ENCODE peak calls at places on chromosomes 1 and 21, in eight cellular contexts. N, A, Z, W, K, P, G and V are unnamed samples.

GRCh38 chr1:88701275-88701674 is 17.2 kb downstream of the PKN2 start:
- DNase-seq in N (no peak), A (no peak), Z (peak; percentile 20), W (no peak), K (no peak), P (no peak), G (no peak), V (peak; percentile 74)

GRCh38 chr1:24641646-24642151 is 1.4 kb upstream of the SRRM1 start:
- DNase-seq in N (peak; percentile 41), A (peak; percentile 10), Z (peak; percentile 45), W (no peak), K (peak; percentile 37), P (no peak), G (no peak), V (peak; percentile 73)

GRCh38 chr1:4306559-4307467 is 347.6 kb upstream of the AJAP1 start:
- DNase-seq in N (no peak), A (no peak), Z (no peak), W (no peak), K (no peak), P (no peak), G (no peak), V (no peak)

GRCh38 chr21:45556302-45556644 is 14.0 kb upstream of the SLC19A1 start:
- DNase-seq in N (no peak), A (no peak), Z (no peak), W (no peak), K (no peak), P (no peak), G (no peak), V (no peak)

GRCh38 chr1:236742421-236743160 is 52.5 kb upstream of the MTR start:
- DNase-seq in N (no peak), A (no peak), Z (no peak), W (no peak), K (no peak), P (no peak), G (no peak), V (no peak)

GRCh38 chr1:70441392-70442035 is 30.4 kb downstream of the CTH start:
- DNase-seq in N (no peak), A (no peak), Z (no peak), W (no peak), K (no peak), P (no peak), G (no peak), V (no peak)

GRCh38 chr1:40232444-40232843 is 15.3 kb upstream of the TMCO2 start:
- DNase-seq in N (no peak), A (no peak), Z (peak; percentile 97), W (peak; percentile 97), K (peak; percentile 20), P (no peak), G (no peak), V (peak; percentile 85)

GRCh38 chr21:38960251-38960650 is 154.5 kb downstream of the ETS2 start:
- DNase-seq in N (no peak), A (no peak), Z (no peak), W (no peak), K (no peak), P (no peak), G (no peak), V (no peak)

GRCh38 chr1:234408757-234409156 is 35.5 kb downstream of the COA6 start:
- DNase-seq in N (no peak), A (no peak), Z (no peak), W (no peak), K (no peak), P (no peak), G (no peak), V (no peak)

GRCh38 chr1:234412830-234413229 is 39.6 kb downstream of the COA6 start:
- DNase-seq in N (no peak), A (no peak), Z (no peak), W (no peak), K (no peak), P (no peak), G (no peak), V (peak; percentile 23)

GRCh38 chr1:234405676-234406075 is 32.4 kb downstream of the COA6 start:
- DNase-seq in N (no peak), A (no peak), Z (no peak), W (no peak), K (no peak), P (no peak), G (no peak), V (no peak)

GRCh38 chr1:234406871-234407270 is 33.6 kb downstream of the COA6 start:
- DNase-seq in N (no peak), A (no peak), Z (no peak), W (no peak), K (no peak), P (no peak), G (no peak), V (no peak)

GRCh38 chr1:234409328-234409727 is 36.1 kb downstream of the COA6 start:
- DNase-seq in N (no peak), A (no peak), Z (no peak), W (no peak), K (peak; percentile 27), P (no peak), G (no peak), V (no peak)
- H3K4me1 ChIP-seq in N (no peaks in the 10 kb centered on the region), A (no peaks in the 10 kb centered on the region), Z (no peaks in the 10 kb centered on the region), W (no peaks in the 10 kb centered on the region), K (peaks cover 10% of the 10 kb centered on the region), P (no peaks in the 10 kb centered on the region), G (no peaks in the 10 kb centered on the region), V (no peaks in the 10 kb centered on the region)

GRCh38 chr1:6496890-6497214 is 5.4 kb upstream of the PLEKHG5 start:
- DNase-seq in N (no peak), A (no peak), Z (no peak), W (no peak), K (no peak), P (no peak), G (no peak), V (no peak)

GRCh38 chr1:6496360-6496704 is 4.9 kb upstream of the PLEKHG5 start:
- DNase-seq in N (peak; percentile 44), A (no peak), Z (no peak), W (no peak), K (no peak), P (no peak), G (no peak), V (no peak)

GRCh38 chr1:6497867-6498575 is 6.6 kb upstream of the PLEKHG5 start:
- DNase-seq in N (no peak), A (no peak), Z (no peak), W (no peak), K (no peak), P (no peak), G (no peak), V (no peak)

GRCh38 chr1:6498576-6499111 is 7.2 kb upstream of the PLEKHG5 start:
- DNase-seq in N (no peak), A (no peak), Z (no peak), W (no peak), K (no peak), P (no peak), G (no peak), V (no peak)

DNA sequence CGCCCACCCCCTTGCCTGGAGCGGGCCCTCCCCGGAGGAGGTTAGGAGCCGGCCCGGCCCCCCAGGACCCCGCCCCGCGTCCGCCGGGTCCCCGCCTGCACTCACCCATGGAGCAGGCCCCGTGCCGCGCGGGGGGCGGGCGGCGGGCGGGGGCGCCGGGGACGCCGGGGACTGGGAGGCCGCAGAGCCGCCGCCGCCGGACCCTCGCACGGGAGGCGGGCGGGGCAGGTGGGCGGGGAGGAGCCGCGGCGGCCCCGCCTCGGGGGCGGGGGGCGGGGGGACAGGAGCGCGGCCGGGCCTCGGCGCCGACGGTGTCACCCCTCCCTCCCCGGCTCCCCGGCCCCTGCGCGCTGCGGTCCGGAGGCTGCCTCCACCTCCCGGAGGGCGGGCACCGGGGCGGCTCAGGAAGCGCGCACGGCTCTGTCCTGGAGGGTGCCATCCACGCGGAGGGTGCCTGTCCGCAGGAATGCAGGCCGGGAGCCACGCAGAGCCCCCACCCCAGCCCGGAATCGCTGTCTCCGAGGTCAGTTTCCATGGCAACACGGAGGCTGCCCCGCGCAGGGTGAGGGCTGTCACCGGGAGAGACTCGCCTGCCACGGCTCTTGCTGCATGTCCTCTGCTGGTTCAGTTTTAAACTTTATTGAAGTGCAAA is 5.9 kb upstream of the PLEKHG5 start:
- DNase-seq in N (peak; percentile 92), A (peak; percentile 65), Z (peak; percentile 16), W (peak; percentile 26), K (peak; percentile 60), P (peak; percentile 77), G (no peak), V (no peak)
- H2AFZ ChIP-seq in N (peak overlapping the region; percentile 50), A (no peak overlapping the region), Z (no peak overlapping the region), W (peak overlapping the region; percentile 61), K (peak overlapping the region; percentile 68), P (peak overlapping the region; percentile 96), G (no peak overlapping the region), V (no peak overlapping the region)

DNA sequence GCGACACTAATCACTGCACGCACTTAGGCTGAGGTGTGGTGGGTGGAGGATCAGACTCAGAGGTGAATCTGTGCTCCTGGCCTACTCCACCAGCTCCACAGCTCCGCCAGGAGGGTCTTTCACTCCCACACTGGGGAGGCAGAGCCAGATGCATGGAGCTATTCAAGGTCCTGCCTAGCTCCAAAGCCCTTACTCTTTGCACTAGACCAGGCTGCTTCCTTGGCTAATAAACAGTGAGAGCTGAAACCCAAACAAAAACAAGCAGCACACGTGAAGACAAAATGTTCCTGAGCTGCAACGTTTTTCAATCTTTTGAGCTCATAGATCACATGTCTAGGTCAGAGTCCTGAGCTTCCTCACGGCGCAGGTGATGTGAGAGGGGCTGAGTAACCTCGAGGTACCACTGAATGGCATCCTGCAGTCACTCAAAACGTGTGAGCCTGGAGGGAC is 19.2 kb downstream of the CAPZB start:
- DNase-seq in N (no peak), A (no peak), Z (no peak), W (no peak), K (no peak), P (no peak), G (no peak), V (no peak)
- H3K4me3 ChIP-seq in N (no peak overlapping the region), A (no peak overlapping the region), Z (no peak overlapping the region), W (no peak overlapping the region), K (no peak overlapping the region), P (no peak overlapping the region), G (no peak overlapping the region), V (no peak overlapping the region)

GRCh38 chr1:230110971-230111370 is 43.9 kb downstream of the GALNT2 start:
- DNase-seq in N (no peak), A (no peak), Z (no peak), W (no peak), K (no peak), P (no peak), G (no peak), V (no peak)

GRCh38 chr1:230107941-230108340 is 40.9 kb downstream of the GALNT2 start:
- DNase-seq in N (no peak), A (no peak), Z (no peak), W (no peak), K (no peak), P (no peak), G (no peak), V (no peak)

GRCh38 chr1:230109871-230110667 is 43.0 kb downstream of the GALNT2 start:
- DNase-seq in N (peak; percentile 52), A (no peak), Z (peak; percentile 88), W (peak; percentile 99), K (peak; percentile 92), P (no peak), G (no peak), V (no peak)

GRCh38 chr1:230108580-230108979 is 41.5 kb downstream of the GALNT2 start:
- DNase-seq in N (no peak), A (no peak), Z (no peak), W (no peak), K (no peak), P (peak; percentile 43), G (no peak), V (no peak)

DNA sequence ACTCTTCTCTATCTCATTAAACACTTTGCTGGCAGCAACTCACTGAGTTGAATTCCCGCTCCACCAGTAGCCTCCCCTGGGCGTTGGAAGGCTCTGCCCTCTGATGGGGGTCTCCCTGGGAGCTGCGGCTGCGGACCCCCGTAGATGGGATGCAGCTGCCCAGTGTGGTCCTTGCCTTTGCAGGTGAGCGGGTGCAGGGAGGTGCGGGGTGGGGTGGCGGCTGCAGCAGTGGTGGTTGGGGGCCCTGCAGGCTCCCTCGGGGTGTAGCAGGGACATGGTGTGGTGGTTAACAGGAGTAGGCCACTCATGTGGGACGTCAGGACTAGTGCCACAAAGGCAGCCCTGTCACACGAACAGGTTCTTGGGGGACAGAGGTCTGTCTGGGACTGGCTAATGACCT is 42.0 kb downstream of the GALNT2 start:
- DNase-seq in N (no peak), A (no peak), Z (no peak), W (no peak), K (no peak), P (no peak), G (no peak), V (no peak)
- H3K4me1 ChIP-seq in N (peaks cover 51% of the 10 kb centered on the region), A (peaks cover 36% of the 10 kb centered on the region), Z (peaks cover 90% of the 10 kb centered on the region), W (peaks cover 81% of the 10 kb centered on the region), K (peaks cover 100% of the 10 kb centered on the region), P (peaks cover 61% of the 10 kb centered on the region), G (peaks cover 22% of the 10 kb centered on the region), V (no peaks in the 10 kb centered on the region)